ENCODE peak calls at places on chromosomes 2 and 18, in four cellular contexts. One of them, this sample, is unnamed.

GRCh38 chr2:223519471-223519870 is 82.7 kb downstream of the SCG2 start:
- DNase-seq in fibroblast of lung: no peak
- DNase-seq in psoas muscle: no peak
- DNase-seq in IMR-90: no peak
- DNase-seq in this sample: no peak

GRCh38 chr18:22277758-22278157 is 108.4 kb downstream of the GATA6 start:
- DNase-seq in fibroblast of lung: no peak
- DNase-seq in psoas muscle: no peak
- DNase-seq in IMR-90: peak; percentile 47
- DNase-seq in this sample: no peak

GRCh38 chr2:150806336-150806735 is 318.9 kb upstream of the RND3 start:
- DNase-seq in fibroblast of lung: peak; percentile 41
- DNase-seq in psoas muscle: no peak
- DNase-seq in IMR-90: peak; percentile 49
- DNase-seq in this sample: no peak

GRCh38 chr18:36702398-36703010 is 126.3 kb downstream of the TPGS2 start:
- DNase-seq in fibroblast of lung: no peak
- DNase-seq in psoas muscle: no peak
- DNase-seq in IMR-90: no peak
- DNase-seq in this sample: no peak

GRCh38 chr2:71678874-71679273 is 225.5 kb downstream of the DYSF start:
- DNase-seq in fibroblast of lung: no peak
- DNase-seq in psoas muscle: peak; percentile 6
- DNase-seq in IMR-90: no peak
- DNase-seq in this sample: no peak

GRCh38 chr2:128069769-128070168 is 21.2 kb upstream of the UGGT1 start:
- DNase-seq in fibroblast of lung: peak; percentile 67
- DNase-seq in psoas muscle: no peak
- DNase-seq in IMR-90: peak; percentile 59
- DNase-seq in this sample: peak; percentile 46

GRCh38 chr2:1632006-1632348 is 112.3 kb downstream of the PXDN start:
- DNase-seq in fibroblast of lung: peak; percentile 88
- DNase-seq in psoas muscle: no peak
- DNase-seq in IMR-90: peak; percentile 87
- DNase-seq in this sample: peak; percentile 81

GRCh38 chr18:35071819-35072247 is 30.6 kb downstream of the MAPRE2 start:
- DNase-seq in fibroblast of lung: no peak
- DNase-seq in psoas muscle: no peak
- DNase-seq in IMR-90: no peak
- DNase-seq in this sample: no peak

GRCh38 chr18:12106516-12106915 is 12.9 kb downstream of the ANKRD62 start:
- DNase-seq in fibroblast of lung: no peak
- DNase-seq in psoas muscle: no peak
- DNase-seq in IMR-90: no peak
- DNase-seq in this sample: no peak

GRCh38 chr2:187013058-187013457 is 164.1 kb upstream of the ZSWIM2 start:
- DNase-seq in fibroblast of lung: no peak
- DNase-seq in psoas muscle: no peak
- DNase-seq in IMR-90: no peak
- DNase-seq in this sample: no peak

GRCh38 chr2:12978058-12978835 is 261.5 kb downstream of the TRIB2 start:
- DNase-seq in fibroblast of lung: no peak
- DNase-seq in psoas muscle: no peak
- DNase-seq in IMR-90: no peak
- DNase-seq in this sample: no peak

GRCh38 chr18:69845588-69846506 is 101.8 kb downstream of the CD226 start:
- DNase-seq in fibroblast of lung: peak; percentile 15
- DNase-seq in psoas muscle: no peak
- DNase-seq in IMR-90: peak; percentile 62
- DNase-seq in this sample: peak; percentile 4

GRCh38 chr2:232687382-232688160 is 9.6 kb upstream of the GIGYF2 start:
- DNase-seq in fibroblast of lung: no peak
- DNase-seq in psoas muscle: no peak
- DNase-seq in IMR-90: no peak
- DNase-seq in this sample: no peak

GRCh38 chr2:183105402-183106134 is 18.7 kb upstream of the NUP35 start:
- DNase-seq in fibroblast of lung: peak; percentile 15
- DNase-seq in psoas muscle: no peak
- DNase-seq in IMR-90: peak; percentile 47
- DNase-seq in this sample: peak; percentile 81

GRCh38 chr2:75098856-75099255 is 100.5 kb downstream of the TACR1 start:
- DNase-seq in fibroblast of lung: peak; percentile 42
- DNase-seq in psoas muscle: no peak
- DNase-seq in IMR-90: peak; percentile 31
- DNase-seq in this sample: peak; percentile 29

GRCh38 chr2:68059769-68060525 is 2.9 kb downstream of the C1D start:
- DNase-seq in fibroblast of lung: peak; percentile 34
- DNase-seq in psoas muscle: no peak
- DNase-seq in IMR-90: peak; percentile 30
- DNase-seq in this sample: no peak

GRCh38 chr2:77034460-77034859 is 487.7 kb downstream of the LRRTM4 start:
- DNase-seq in fibroblast of lung: no peak
- DNase-seq in psoas muscle: no peak
- DNase-seq in IMR-90: no peak
- DNase-seq in this sample: peak; percentile 2

GRCh38 chr2:175076272-175076671 is 71.1 kb upstream of the CHN1 start:
- DNase-seq in fibroblast of lung: no peak
- DNase-seq in psoas muscle: no peak
- DNase-seq in IMR-90: no peak
- DNase-seq in this sample: no peak

GRCh38 chr2:144988591-144988990 is 468.7 kb upstream of the ZEB2 start:
- DNase-seq in fibroblast of lung: no peak
- DNase-seq in psoas muscle: no peak
- DNase-seq in IMR-90: no peak
- DNase-seq in this sample: no peak

GRCh38 chr2:105806994-105807393 is 62.3 kb downstream of the NCK2 start:
- DNase-seq in fibroblast of lung: no peak
- DNase-seq in psoas muscle: no peak
- DNase-seq in IMR-90: no peak
- DNase-seq in this sample: no peak

GRCh38 chr18:22335644-22336275 is 82.0 kb downstream of the CTAGE1 start:
- DNase-seq in fibroblast of lung: no peak
- DNase-seq in psoas muscle: no peak
- DNase-seq in IMR-90: no peak
- DNase-seq in this sample: peak; percentile 16

GRCh38 chr2:172927381-172928357 is 148.0 kb upstream of the MAP3K20 start:
- DNase-seq in fibroblast of lung: peak; percentile 90
- DNase-seq in psoas muscle: no peak
- DNase-seq in IMR-90: peak; percentile 88
- DNase-seq in this sample: no peak

GRCh38 chr18:13369756-13370510 is 151.4 kb downstream of the LDLRAD4 start:
- DNase-seq in fibroblast of lung: peak; percentile 80
- DNase-seq in psoas muscle: no peak
- DNase-seq in IMR-90: no peak
- DNase-seq in this sample: no peak
- H3K4me3 ChIP-seq in fibroblast of lung: no peak overlapping the region
- H3K4me3 ChIP-seq in psoas muscle: no peak overlapping the region
- H3K4me3 ChIP-seq in IMR-90: no peak overlapping the region
- H3K4me3 ChIP-seq in this sample: no peak overlapping the region

GRCh38 chr2:27496357-27497287 is at the start of gene GCKR:
- DNase-seq in fibroblast of lung: peak; percentile 49
- DNase-seq in psoas muscle: no peak
- DNase-seq in IMR-90: peak; percentile 52
- DNase-seq in this sample: peak; percentile 59
- H3K27me3 ChIP-seq in fibroblast of lung: no peaks in the 10 kb centered on the region
- H3K27me3 ChIP-seq in psoas muscle: peaks cover 7% of the 10 kb centered on the region
- H3K27me3 ChIP-seq in IMR-90: peaks cover 2% of the 10 kb centered on the region
- H3K27me3 ChIP-seq in this sample: no peaks in the 10 kb centered on the region

GRCh38 chr18:31103423-31103822 is 1.2 kb upstream of the DSC2 start:
- DNase-seq in fibroblast of lung: no peak
- DNase-seq in psoas muscle: no peak
- DNase-seq in IMR-90: no peak
- DNase-seq in this sample: peak; percentile 59

GRCh38 chr18:31100598-31101147 is 1.5 kb downstream of the DSC2 start:
- DNase-seq in fibroblast of lung: no peak
- DNase-seq in psoas muscle: peak; percentile 41
- DNase-seq in IMR-90: no peak
- DNase-seq in this sample: no peak

GRCh38 chr18:31101148-31102019 is 837 bp downstream of the DSC2 start:
- DNase-seq in fibroblast of lung: peak; percentile 23
- DNase-seq in psoas muscle: peak; percentile 79
- DNase-seq in IMR-90: no peak
- DNase-seq in this sample: no peak

GRCh38 chr18:31102941-31103340 is 720 bp upstream of the DSC2 start:
- DNase-seq in fibroblast of lung: no peak
- DNase-seq in psoas muscle: no peak
- DNase-seq in IMR-90: no peak
- DNase-seq in this sample: peak; percentile 89

GRCh38 chr18:31102020-31102684 is at the start of gene DSC2:
- DNase-seq in fibroblast of lung: peak; percentile 11
- DNase-seq in psoas muscle: peak; percentile 47
- DNase-seq in IMR-90: no peak
- DNase-seq in this sample: peak; percentile 58
- H3K4me3 ChIP-seq in fibroblast of lung: no peak within 1 kb of the TSS
- H3K4me3 ChIP-seq in psoas muscle: peak within 1 kb of the TSS; percentile 57
- H3K4me3 ChIP-seq in IMR-90: no peak within 1 kb of the TSS
- H3K4me3 ChIP-seq in this sample: peak within 1 kb of the TSS; percentile 87

GRCh38 chr2:237896941-237897340 is 37.5 kb downstream of the RAMP1 start:
- DNase-seq in fibroblast of lung: no peak
- DNase-seq in psoas muscle: no peak
- DNase-seq in IMR-90: no peak
- DNase-seq in this sample: no peak
- H3K27me3 ChIP-seq in fibroblast of lung: no peaks in the 10 kb centered on the region
- H3K27me3 ChIP-seq in psoas muscle: no peaks in the 10 kb centered on the region
- H3K27me3 ChIP-seq in IMR-90: no peaks in the 10 kb centered on the region
- H3K27me3 ChIP-seq in this sample: no peaks in the 10 kb centered on the region

DNA sequence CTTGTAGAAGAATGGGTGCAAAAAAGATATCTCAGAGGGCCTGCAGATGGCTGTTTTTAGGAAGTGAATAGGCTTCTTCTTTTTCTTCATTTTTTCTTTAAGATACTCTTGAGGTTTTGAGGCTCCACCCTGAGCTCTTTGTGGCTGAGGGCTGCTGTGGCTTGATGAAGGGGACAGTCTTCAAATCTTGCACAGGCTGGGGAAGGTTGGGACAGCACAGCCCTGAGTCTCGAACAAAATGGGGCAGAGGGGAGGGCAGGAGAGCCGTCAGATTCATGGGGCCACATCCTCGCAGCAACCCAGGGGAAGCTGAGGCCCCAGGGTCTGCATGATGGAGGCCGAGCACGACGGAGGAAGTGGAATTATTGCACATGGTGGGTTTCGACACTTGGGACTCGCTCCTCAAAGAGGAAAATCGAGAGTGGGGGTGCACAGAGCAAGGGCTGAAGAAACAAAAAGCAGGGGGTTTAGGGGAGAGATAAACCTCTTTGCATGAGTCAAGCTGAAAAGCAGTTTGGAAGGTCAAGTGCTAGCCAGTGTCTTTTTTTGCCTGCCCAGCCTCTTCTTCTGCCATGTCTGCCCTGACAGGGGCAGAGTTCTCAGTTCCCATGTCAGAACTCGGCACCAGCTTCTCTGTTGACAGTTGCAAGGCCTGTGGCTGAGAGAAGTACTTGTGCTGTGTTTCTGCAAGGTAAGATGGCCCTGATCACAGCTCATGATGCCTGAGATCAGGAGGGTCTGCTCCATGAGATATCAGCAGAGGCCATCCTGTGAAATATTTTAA is 19.5 kb downstream of the INPP4A start:
- DNase-seq in fibroblast of lung: no peak
- DNase-seq in psoas muscle: no peak
- DNase-seq in IMR-90: no peak
- DNase-seq in this sample: no peak
- H3K4me3 ChIP-seq in fibroblast of lung: no peak overlapping the region
- H3K4me3 ChIP-seq in psoas muscle: no peak overlapping the region
- H3K4me3 ChIP-seq in IMR-90: no peak overlapping the region
- H3K4me3 ChIP-seq in this sample: no peak overlapping the region

This sample was measured in bronchial epithelial cell.